ENCODE peak calls at places on chromosomes 16 and 17, in ten cellular contexts. One of them, this sample, is unnamed.

GRCh38 chr17:57092779-57093178 is 7.7 kb downstream of the AKAP1 start:
- DNase-seq in NCI-H2029: no peak
- DNase-seq in activated naive CD8-positive, alpha-beta T cell treated with anti-CD3 and anti-CD28 coated beads, Interleukin-2, amount 50 U/mL, for 16 hours: no peak
- DNase-seq in RCC 7860: no peak
- DNase-seq in EL: no peak
- DNase-seq in OCI-M1: no peak
- DNase-seq in GM04503: no peak
- DNase-seq in kidney glomerular epithelial cell: no peak
- DNase-seq in tibial artery: peak
- DNase-seq in T-cell: no peak
- DNase-seq in this sample: no peak

GRCh38 chr17:69390735-69391501 is 23.6 kb upstream of the MAP2K6 start:
- DNase-seq in NCI-H2029: no peak
- DNase-seq in activated naive CD8-positive, alpha-beta T cell treated with anti-CD3 and anti-CD28 coated beads, Interleukin-2, amount 50 U/mL, for 16 hours: no peak
- DNase-seq in RCC 7860: no peak
- DNase-seq in EL: no peak
- DNase-seq in OCI-M1: no peak
- DNase-seq in GM04503: no peak
- DNase-seq in kidney glomerular epithelial cell: no peak
- DNase-seq in tibial artery: no peak
- DNase-seq in T-cell: no peak
- DNase-seq in this sample: no peak

GRCh38 chr17:83203073-83203471 is 123.7 kb downstream of the METRNL start:
- DNase-seq in NCI-H2029: no peak
- DNase-seq in activated naive CD8-positive, alpha-beta T cell treated with anti-CD3 and anti-CD28 coated beads, Interleukin-2, amount 50 U/mL, for 16 hours: no peak
- DNase-seq in RCC 7860: no peak
- DNase-seq in EL: peak
- DNase-seq in OCI-M1: no peak
- DNase-seq in GM04503: peak
- DNase-seq in kidney glomerular epithelial cell: no peak
- DNase-seq in tibial artery: peak
- DNase-seq in T-cell: no peak
- DNase-seq in this sample: no peak

GRCh38 chr16:61858996-61859395 is 177.2 kb downstream of the CDH8 start:
- DNase-seq in NCI-H2029: no peak
- DNase-seq in activated naive CD8-positive, alpha-beta T cell treated with anti-CD3 and anti-CD28 coated beads, Interleukin-2, amount 50 U/mL, for 16 hours: no peak
- DNase-seq in RCC 7860: no peak
- DNase-seq in EL: peak
- DNase-seq in OCI-M1: no peak
- DNase-seq in GM04503: peak
- DNase-seq in kidney glomerular epithelial cell: peak
- DNase-seq in tibial artery: no peak
- DNase-seq in T-cell: no peak
- DNase-seq in this sample: no peak

GRCh38 chr16:2365895-2366294 is 25.4 kb upstream of the ABCA3 start:
- DNase-seq in NCI-H2029: no peak
- DNase-seq in activated naive CD8-positive, alpha-beta T cell treated with anti-CD3 and anti-CD28 coated beads, Interleukin-2, amount 50 U/mL, for 16 hours: no peak
- DNase-seq in RCC 7860: no peak
- DNase-seq in EL: peak
- DNase-seq in OCI-M1: no peak
- DNase-seq in GM04503: peak
- DNase-seq in kidney glomerular epithelial cell: peak
- DNase-seq in tibial artery: no peak
- DNase-seq in T-cell: no peak
- DNase-seq in this sample: no peak

GRCh38 chr17:75315541-75316243 is 26.5 kb upstream of the SLC25A19 start:
- DNase-seq in NCI-H2029: no peak
- DNase-seq in activated naive CD8-positive, alpha-beta T cell treated with anti-CD3 and anti-CD28 coated beads, Interleukin-2, amount 50 U/mL, for 16 hours: no peak
- DNase-seq in RCC 7860: no peak
- DNase-seq in EL: peak
- DNase-seq in OCI-M1: peak
- DNase-seq in GM04503: no peak
- DNase-seq in kidney glomerular epithelial cell: no peak
- DNase-seq in tibial artery: no peak
- DNase-seq in T-cell: no peak
- DNase-seq in this sample: no peak

GRCh38 chr17:53780320-53780719 is 42.4 kb upstream of the KIF2B start:
- DNase-seq in NCI-H2029: no peak
- DNase-seq in activated naive CD8-positive, alpha-beta T cell treated with anti-CD3 and anti-CD28 coated beads, Interleukin-2, amount 50 U/mL, for 16 hours: no peak
- DNase-seq in RCC 7860: no peak
- DNase-seq in EL: no peak
- DNase-seq in OCI-M1: no peak
- DNase-seq in GM04503: no peak
- DNase-seq in kidney glomerular epithelial cell: no peak
- DNase-seq in tibial artery: no peak
- DNase-seq in T-cell: no peak
- DNase-seq in this sample: no peak

GRCh38 chr17:6109541-6109940 is 39.4 kb downstream of the WSCD1 start:
- DNase-seq in NCI-H2029: no peak
- DNase-seq in activated naive CD8-positive, alpha-beta T cell treated with anti-CD3 and anti-CD28 coated beads, Interleukin-2, amount 50 U/mL, for 16 hours: no peak
- DNase-seq in RCC 7860: no peak
- DNase-seq in EL: no peak
- DNase-seq in OCI-M1: no peak
- DNase-seq in GM04503: no peak
- DNase-seq in kidney glomerular epithelial cell: no peak
- DNase-seq in tibial artery: no peak
- DNase-seq in T-cell: no peak
- DNase-seq in this sample: no peak

GRCh38 chr16:73768786-73769203 is 527.8 kb upstream of the PSMD7 start:
- DNase-seq in NCI-H2029: no peak
- DNase-seq in activated naive CD8-positive, alpha-beta T cell treated with anti-CD3 and anti-CD28 coated beads, Interleukin-2, amount 50 U/mL, for 16 hours: no peak
- DNase-seq in RCC 7860: no peak
- DNase-seq in EL: no peak
- DNase-seq in OCI-M1: no peak
- DNase-seq in GM04503: no peak
- DNase-seq in kidney glomerular epithelial cell: no peak
- DNase-seq in tibial artery: peak
- DNase-seq in T-cell: no peak
- DNase-seq in this sample: no peak

GRCh38 chr16:1037934-1038257 is 34.7 kb upstream of the SSTR5 start:
- DNase-seq in NCI-H2029: no peak
- DNase-seq in activated naive CD8-positive, alpha-beta T cell treated with anti-CD3 and anti-CD28 coated beads, Interleukin-2, amount 50 U/mL, for 16 hours: no peak
- DNase-seq in RCC 7860: no peak
- DNase-seq in EL: no peak
- DNase-seq in OCI-M1: no peak
- DNase-seq in GM04503: no peak
- DNase-seq in kidney glomerular epithelial cell: no peak
- DNase-seq in tibial artery: no peak
- DNase-seq in T-cell: no peak
- DNase-seq in this sample: no peak

This sample was measured in SW 1271.